ENCODE peak calls at places on chromosomes 13 and 19, in four cellular contexts. Z is testis, Q is upper lobe of left lung, H is fibroblast of lung. P is an unnamed sample.

GRCh38 chr19:17821190-17821589 is at the start of gene INSL3:
- DNase-seq in Q (no peak), Z (no peak), H (no peak), P (no peak)

GRCh38 chr13:38577048-38577447 is 109.8 kb upstream of the FREM2 start:
- DNase-seq in Z (no peak), H (peak; percentile 3), Q (peak; percentile 28), P (no peak)

GRCh38 chr19:15298847-15299567 is 33.3 kb downstream of the BRD4 start:
- DNase-seq in Z (no peak), Q (no peak), H (no peak), P (no peak)

GRCh38 chr19:43618921-43619261 is 538 bp downstream of the ZNF428 start:
- DNase-seq in H (no peak), Q (peak; percentile 43), Z (peak; percentile 77), P (peak; percentile 17)

GRCh38 chr13:75494491-75494890 is 12.5 kb upstream of the TBC1D4 start:
- DNase-seq in H (peak; percentile 71), Z (no peak), Q (no peak), P (no peak)

GRCh38 chr13:77230560-77230959 is 96.3 kb downstream of the MYCBP2 start:
- DNase-seq in Z (no peak), H (no peak), Q (no peak), P (no peak)

GRCh38 chr19:52214241-52214640 is 24.4 kb downstream of the PPP2R1A start:
- DNase-seq in H (peak; percentile 28), Q (no peak), Z (no peak), P (no peak)

GRCh38 chr13:39913928-39914327 is 258.5 kb downstream of the COG6 start:
- DNase-seq in Q (no peak), Z (peak; percentile 26), H (no peak), P (no peak)

GRCh38 chr13:43831088-43831487 is 44.3 kb upstream of the ENOX1 start:
- DNase-seq in H (peak; percentile 72), Q (no peak), Z (no peak), P (no peak)

GRCh38 chr19:54462072-54462712 is 1.4 kb downstream of the LENG9 start:
- DNase-seq in Q (no peak), H (no peak), Z (no peak), P (no peak)

GRCh38 chr19:5091576-5092215 is 122.8 kb downstream of the KDM4B start:
- DNase-seq in H (no peak), Q (no peak), Z (no peak), P (no peak)

GRCh38 chr13:100533588-100534041 is 55.0 kb downstream of the GGACT start:
- DNase-seq in Q (no peak), H (no peak), Z (no peak), P (no peak)

GRCh38 chr19:54356444-54357056 is 8.2 kb downstream of the LAIR1 start:
- DNase-seq in Z (no peak), Q (no peak), H (no peak), P (no peak)

GRCh38 chr19:29524912-29525870 is 603 bp upstream of the VSTM2B start:
- DNase-seq in Q (no peak), Z (no peak), H (no peak), P (no peak)

GRCh38 chr19:3336680-3337523 is 29.5 kb upstream of the NFIC start:
- DNase-seq in H (peak; percentile 49), Z (peak; percentile 95), Q (peak; percentile 94), P (no peak)

GRCh38 chr19:3333020-3333583 is 33.3 kb upstream of the NFIC start:
- DNase-seq in Q (no peak), H (no peak), Z (no peak), P (no peak)

GRCh38 chr19:3335431-3336350 is 30.7 kb upstream of the NFIC start:
- DNase-seq in Z (peak; percentile 55), Q (peak; percentile 70), H (peak; percentile 41), P (no peak)

GRCh38 chr19:3336351-3336679 is 30.1 kb upstream of the NFIC start:
- DNase-seq in Z (no peak), H (no peak), Q (no peak), P (no peak)

DNA sequence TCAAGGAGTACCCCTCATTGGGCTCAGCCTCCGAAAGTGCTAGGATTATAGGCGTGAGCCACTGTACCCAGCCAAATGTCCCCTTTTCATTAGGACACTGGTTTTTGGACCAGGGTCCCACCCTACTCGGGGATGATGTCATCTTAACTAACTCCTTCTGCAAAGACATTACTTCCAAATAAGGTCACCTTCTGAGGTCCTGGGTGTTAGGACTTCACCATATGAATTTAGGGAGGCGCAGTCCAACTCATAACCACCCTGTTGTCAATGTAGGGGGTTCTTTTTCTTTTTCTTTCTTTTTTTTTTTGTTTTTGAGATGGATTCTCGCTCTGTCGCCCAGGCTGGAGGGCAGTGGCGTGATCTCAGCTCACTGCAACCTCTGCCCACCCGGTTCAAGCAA is 32.7 kb upstream of the NFIC start:
- DNase-seq in Z (no peak), H (no peak), Q (no peak), P (no peak)
- H3K27ac ChIP-seq in Z (no peak overlapping the region), H (no peak overlapping the region), Q (no peak overlapping the region), P (no peak overlapping the region)

DNA sequence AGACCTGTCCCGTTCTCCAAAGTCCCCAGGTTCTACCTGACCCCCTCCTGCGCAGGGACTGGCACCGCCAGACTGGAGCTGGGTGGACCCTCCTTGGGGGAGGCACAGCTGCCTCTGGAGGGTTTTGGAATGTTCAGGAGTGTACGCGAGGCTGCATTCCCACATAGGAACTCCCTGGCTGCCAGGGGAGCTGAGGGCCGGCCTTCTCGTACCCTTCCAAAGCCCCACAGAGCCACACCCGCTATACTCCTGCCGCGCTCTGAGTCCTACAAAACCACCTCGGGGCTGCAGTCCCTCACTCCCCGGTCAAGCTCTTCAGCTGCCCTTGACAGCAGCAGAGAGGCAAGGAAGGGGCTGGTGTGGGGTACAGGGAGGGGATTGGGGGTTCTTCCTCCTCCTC is 484 bp upstream of the MUC16 start:
- DNase-seq in H (no peak), Q (no peak), Z (no peak), P (no peak)
- H3K9me3 ChIP-seq in H (no peaks in the 10 kb centered on the region), Q (no peaks in the 10 kb centered on the region), Z (no peaks in the 10 kb centered on the region), P (no peaks in the 10 kb centered on the region)

DNA sequence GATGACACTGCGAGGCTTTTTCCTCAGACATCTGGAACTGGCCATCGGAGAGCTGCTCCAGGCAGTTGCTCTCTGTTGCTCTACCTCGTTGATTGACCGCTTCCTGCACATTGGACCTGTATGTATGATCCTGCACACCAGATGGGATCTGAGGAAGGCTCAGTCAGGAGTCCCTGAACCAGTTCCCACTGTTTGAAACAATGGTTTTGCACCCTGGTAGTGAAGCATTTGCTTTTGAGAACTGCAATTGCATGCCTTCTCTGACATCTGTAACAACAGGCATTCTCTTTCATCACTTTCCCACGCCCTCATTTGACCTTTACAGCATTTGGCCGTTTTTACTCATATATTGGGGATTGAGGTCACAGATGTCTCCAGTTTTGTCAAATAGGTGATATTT is 61.1 kb upstream of the NPAS1 start:
- DNase-seq in Q (no peak), Z (no peak), H (peak; percentile 36), P (no peak)
- H3K27ac ChIP-seq in Q (no peak overlapping the region), Z (no peak overlapping the region), H (no peak overlapping the region), P (no peak overlapping the region)

GRCh38 chr19:36236946-36237310 is 22.0 kb downstream of the ZNF146 start:
- DNase-seq in Z (no peak), Q (no peak), H (no peak), P (no peak)
- H3K9me3 ChIP-seq in Z (no peaks in the 10 kb centered on the region), Q (peaks cover 63% of the 10 kb centered on the region), H (peaks cover 3% of the 10 kb centered on the region), P (peaks cover 90% of the 10 kb centered on the region)

GRCh38 chr13:32880636-32881035 is 135.6 kb upstream of the KL start:
- DNase-seq in Q (no peak), Z (no peak), H (no peak), P (no peak)
- H3K27ac ChIP-seq in Q (no peak overlapping the region), Z (no peak overlapping the region), H (no peak overlapping the region), P (no peak overlapping the region)

GRCh38 chr19:48041877-48042580 is 1.9 kb downstream of the CABP5 start:
- DNase-seq in Z (no peak), H (no peak), Q (no peak), P (no peak)
- H3K9me3 ChIP-seq in Z (no peaks in the 10 kb centered on the region), H (no peaks in the 10 kb centered on the region), Q (no peaks in the 10 kb centered on the region), P (peaks cover 7% of the 10 kb centered on the region)

GRCh38 chr13:26324294-26324693 is 70.4 kb downstream of the CDK8 start:
- DNase-seq in Z (no peak), H (no peak), Q (no peak), P (no peak)
- H3K27ac ChIP-seq in Z (no peak overlapping the region), H (no peak overlapping the region), Q (no peak overlapping the region), P (no peak overlapping the region)

GRCh38 chr13:19062019-19062646 is 119.5 kb downstream of the TUBA3C start:
- DNase-seq in Q (no peak), Z (no peak), H (no peak), P (no peak)

GRCh38 chr13:19059016-19059780 is 122.4 kb downstream of the TUBA3C start:
- DNase-seq in Z (no peak), Q (no peak), H (no peak), P (no peak)

GRCh38 chr13:19062801-19063200 is 118.8 kb downstream of the TUBA3C start:
- DNase-seq in Q (no peak), Z (no peak), H (no peak), P (no peak)

GRCh38 chr13:19060311-19061002 is 121.2 kb downstream of the TUBA3C start:
- DNase-seq in Z (no peak), H (no peak), Q (no peak), P (no peak)

DNA sequence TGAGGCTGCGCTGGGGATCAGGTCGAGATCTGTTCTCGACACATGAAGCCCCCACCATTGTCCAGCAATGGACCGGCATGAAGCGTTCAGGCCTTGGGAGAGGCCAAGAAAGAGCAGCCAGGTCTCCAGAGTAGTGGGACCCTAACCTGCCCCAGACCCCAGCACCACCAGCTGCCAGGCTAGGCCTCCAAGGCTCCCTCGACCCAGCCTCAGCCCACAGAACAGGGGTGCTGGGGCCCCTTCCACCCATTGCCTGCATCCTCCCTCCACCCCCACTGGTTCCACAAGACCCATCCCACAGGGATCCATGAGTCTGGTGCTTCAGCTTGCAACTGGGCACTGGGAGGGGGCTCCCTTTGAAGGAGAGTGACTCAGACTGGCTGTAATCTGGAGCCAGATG is 120.3 kb downstream of the TUBA3C start:
- DNase-seq in H (no peak), Q (no peak), Z (no peak), P (no peak)
- H3K9me3 ChIP-seq in H (no peaks in the 10 kb centered on the region), Q (no peaks in the 10 kb centered on the region), Z (no peaks in the 10 kb centered on the region), P (peaks cover 6% of the 10 kb centered on the region)

GRCh38 chr13:48403929-48404328 is 9.0 kb downstream of the LPAR6 start:
- DNase-seq in Q (no peak), H (no peak), Z (no peak), P (no peak)

GRCh38 chr13:48405865-48406264 is 7.0 kb downstream of the LPAR6 start:
- DNase-seq in Z (no peak), Q (no peak), H (no peak), P (no peak)

GRCh38 chr13:48403151-48403631 is 9.7 kb downstream of the LPAR6 start:
- DNase-seq in H (no peak), Q (no peak), Z (no peak), P (no peak)

GRCh38 chr13:48402325-48402962 is 10.5 kb downstream of the LPAR6 start:
- DNase-seq in Q (no peak), Z (no peak), H (no peak), P (no peak)

DNA sequence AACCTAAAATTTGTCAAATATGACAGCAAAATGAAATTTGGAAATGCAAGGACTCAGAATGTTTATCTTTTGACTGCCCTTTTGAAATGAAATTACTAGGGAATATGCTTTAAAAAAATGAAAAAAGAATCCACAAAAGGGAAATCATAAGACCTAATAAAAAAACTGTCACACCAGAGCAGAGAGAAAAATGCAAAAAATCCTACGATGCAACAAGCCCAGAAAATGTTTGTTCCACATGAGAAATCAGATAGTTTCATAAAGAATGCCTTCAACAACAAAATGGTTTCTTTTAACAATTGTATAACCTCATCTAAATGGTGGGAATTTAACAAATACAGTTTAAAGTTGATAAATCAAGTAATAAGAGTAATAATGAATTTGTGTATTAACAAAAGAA is 8.0 kb downstream of the LPAR6 start:
- DNase-seq in Q (no peak), Z (no peak), H (no peak), P (no peak)
- H3K27ac ChIP-seq in Q (peak overlapping the region; percentile 37), Z (peak overlapping the region; percentile 56), H (no peak overlapping the region), P (no peak overlapping the region)

P was measured in CD4-positive, alpha-beta T cell.